ENCODE peak calls at places on chromosomes 6 and 20, in eight cellular contexts. M is SK-N-SH; V is central memory CD4-positive, alpha-beta T cell; D is mucosa of gallbladder; H is T-helper 1 cell; U is fibroblast of mammary gland; E is GM12891; S is T follicular helper cell. X is an unnamed sample.

GRCh38 chr20:58996226-58996611 is 10.8 kb downstream of the CTSZ start:
- DNase-seq in H (no peak), U (no peak), V (no peak), S (no peak), M (no peak), E (no peak), D (no peak), X (no peak)

GRCh38 chr6:139407718-139408222 is 33.3 kb upstream of the CITED2 start:
- DNase-seq in U (peak), S (no peak), V (no peak), H (no peak), M (no peak), D (no peak), E (no peak), X (no peak)

GRCh38 chr20:13101701-13102100 is 92.9 kb downstream of the SPTLC3 start:
- DNase-seq in M (no peak), U (peak), D (no peak), E (no peak), V (no peak), H (no peak), S (no peak), X (no peak)

GRCh38 chr20:22226849-22227248 is 357.5 kb downstream of the FOXA2 start:
- DNase-seq in U (peak), D (no peak), V (no peak), E (no peak), S (no peak), H (no peak), M (no peak), X (no peak)

GRCh38 chr6:151380848-151381205 is 10.5 kb downstream of the ZBTB2 start:
- DNase-seq in V (no peak), S (no peak), H (no peak), D (no peak), U (no peak), E (no peak), M (no peak), X (no peak)

GRCh38 chr6:21740719-21741118 is 147.2 kb downstream of the SOX4 start:
- DNase-seq in U (peak), H (no peak), S (no peak), D (no peak), V (no peak), E (no peak), M (no peak), X (peak)

GRCh38 chr6:73586416-73586974 is 65.7 kb upstream of the EEF1A1 start:
- DNase-seq in E (no peak), M (no peak), D (peak), U (peak), V (no peak), H (no peak), S (no peak), X (no peak)

GRCh38 chr20:58746551-58747399 is 54.2 kb downstream of the NPEPL1 start:
- DNase-seq in E (no peak), D (no peak), V (no peak), S (no peak), H (no peak), M (peak), U (no peak), X (no peak)

GRCh38 chr6:32073066-32073465 is 34.9 kb downstream of the CYP21A2 start:
- DNase-seq in V (no peak), E (no peak), H (no peak), M (no peak), U (no peak), D (no peak), S (no peak), X (no peak)

GRCh38 chr20:49700411-49701185 is 13.1 kb downstream of the B4GALT5 start:
- DNase-seq in M (no peak), D (no peak), E (no peak), H (no peak), V (no peak), U (peak), S (no peak), X (peak)

GRCh38 chr6:167710521-167710920 is 116.2 kb upstream of the AFDN start:
- DNase-seq in S (no peak), U (no peak), E (no peak), D (no peak), V (no peak), M (peak), H (no peak), X (no peak)

X was measured in NCI-H146.